ENCODE peak calls at places on chromosomes 1 and 21, in four cellular contexts. One of them, this sample, is unnamed.

GRCh38 chr1:96722161-96722908 is 751 bp downstream of the PTBP2 start:
- DNase-seq in MM.1S: peak
- DNase-seq in naive thymus-derived CD8-positive, alpha-beta T cell: peak
- DNase-seq in progenitor cell of endocrine pancreas: peak
- DNase-seq in this sample: no peak

GRCh38 chr1:231590453-231591198 is 36.0 kb upstream of the DISC1 start:
- DNase-seq in MM.1S: peak
- DNase-seq in naive thymus-derived CD8-positive, alpha-beta T cell: no peak
- DNase-seq in progenitor cell of endocrine pancreas: no peak
- DNase-seq in this sample: peak

GRCh38 chr1:72341661-72342060 is 59.3 kb upstream of the NEGR1 start:
- DNase-seq in MM.1S: no peak
- DNase-seq in naive thymus-derived CD8-positive, alpha-beta T cell: no peak
- DNase-seq in progenitor cell of endocrine pancreas: no peak
- DNase-seq in this sample: no peak

GRCh38 chr1:161159087-161159914 is at the start of gene USP21:
- DNase-seq in MM.1S: peak
- DNase-seq in naive thymus-derived CD8-positive, alpha-beta T cell: peak
- DNase-seq in progenitor cell of endocrine pancreas: peak
- DNase-seq in this sample: peak

GRCh38 chr1:85203573-85204169 is 2.9 kb upstream of the SYDE2 start:
- DNase-seq in MM.1S: no peak
- DNase-seq in naive thymus-derived CD8-positive, alpha-beta T cell: no peak
- DNase-seq in progenitor cell of endocrine pancreas: no peak
- DNase-seq in this sample: no peak

GRCh38 chr1:1894354-1895049 is 3.6 kb upstream of the GNB1 start:
- DNase-seq in MM.1S: no peak
- DNase-seq in naive thymus-derived CD8-positive, alpha-beta T cell: no peak
- DNase-seq in progenitor cell of endocrine pancreas: no peak
- DNase-seq in this sample: no peak

GRCh38 chr1:99457381-99458165 is 188.3 kb upstream of the PALMD start:
- DNase-seq in MM.1S: no peak
- DNase-seq in naive thymus-derived CD8-positive, alpha-beta T cell: no peak
- DNase-seq in progenitor cell of endocrine pancreas: no peak
- DNase-seq in this sample: no peak

GRCh38 chr1:236494082-236494481 is 29.7 kb upstream of the LGALS8 start:
- DNase-seq in MM.1S: no peak
- DNase-seq in naive thymus-derived CD8-positive, alpha-beta T cell: no peak
- DNase-seq in progenitor cell of endocrine pancreas: no peak
- DNase-seq in this sample: no peak

GRCh38 chr1:3609769-3610157 is 1.5 kb downstream of the MEGF6 start:
- DNase-seq in MM.1S: no peak
- DNase-seq in naive thymus-derived CD8-positive, alpha-beta T cell: no peak
- DNase-seq in progenitor cell of endocrine pancreas: no peak
- DNase-seq in this sample: no peak

GRCh38 chr1:89815611-89816010 is 5.2 kb upstream of the LRRC8D start:
- DNase-seq in MM.1S: peak
- DNase-seq in naive thymus-derived CD8-positive, alpha-beta T cell: no peak
- DNase-seq in progenitor cell of endocrine pancreas: no peak
- DNase-seq in this sample: no peak

GRCh38 chr1:31482478-31483011 is 69.5 kb downstream of the SERINC2 start:
- DNase-seq in MM.1S: no peak
- DNase-seq in naive thymus-derived CD8-positive, alpha-beta T cell: no peak
- DNase-seq in progenitor cell of endocrine pancreas: no peak
- DNase-seq in this sample: no peak

GRCh38 chr21:34626131-34626530 is 11.2 kb upstream of the RCAN1 start:
- DNase-seq in MM.1S: no peak
- DNase-seq in naive thymus-derived CD8-positive, alpha-beta T cell: no peak
- DNase-seq in progenitor cell of endocrine pancreas: no peak
- DNase-seq in this sample: no peak

GRCh38 chr21:46555225-46555617 is 49.7 kb downstream of the S100B start:
- DNase-seq in MM.1S: no peak
- DNase-seq in naive thymus-derived CD8-positive, alpha-beta T cell: no peak
- DNase-seq in progenitor cell of endocrine pancreas: no peak
- DNase-seq in this sample: no peak

GRCh38 chr1:46181343-46182260 is 5.3 kb upstream of the P3R3URF start:
- DNase-seq in MM.1S: no peak
- DNase-seq in naive thymus-derived CD8-positive, alpha-beta T cell: no peak
- DNase-seq in progenitor cell of endocrine pancreas: no peak
- DNase-seq in this sample: no peak

GRCh38 chr1:19814681-19815503 is at the start of gene RNF186:
- DNase-seq in MM.1S: peak
- DNase-seq in naive thymus-derived CD8-positive, alpha-beta T cell: no peak
- DNase-seq in progenitor cell of endocrine pancreas: no peak
- DNase-seq in this sample: no peak

GRCh38 chr1:202562443-202563060 is 147.7 kb downstream of the SYT2 start:
- DNase-seq in MM.1S: no peak
- DNase-seq in naive thymus-derived CD8-positive, alpha-beta T cell: no peak
- DNase-seq in progenitor cell of endocrine pancreas: no peak
- DNase-seq in this sample: no peak

GRCh38 chr1:234668577-234668955 is 58.6 kb upstream of the IRF2BP2 start:
- DNase-seq in MM.1S: no peak
- DNase-seq in naive thymus-derived CD8-positive, alpha-beta T cell: no peak
- DNase-seq in progenitor cell of endocrine pancreas: no peak
- DNase-seq in this sample: no peak

GRCh38 chr1:75125161-75125681 is 9.0 kb upstream of the LHX8 start:
- DNase-seq in MM.1S: no peak
- DNase-seq in naive thymus-derived CD8-positive, alpha-beta T cell: no peak
- DNase-seq in progenitor cell of endocrine pancreas: no peak
- DNase-seq in this sample: no peak